ENCODE peak calls at places on chromosomes 6 and 20, in ten cellular contexts. V is astrocyte of the spinal cord; L is left lung; K is astrocyte of the cerebellum; O is CD8-positive, alpha-beta T cell; I is cardiac fibroblast; Z is GM23338; T is esophagus squamous epithelium; U is BJ; F is psoas muscle. H is an unnamed sample.

GRCh38 chr20:38043512-38044300 is 10.2 kb downstream of the RPRD1B start:
- DNase-seq in F (peak), I (peak), Z (no peak), O (no peak), T (no peak), K (peak), U (no peak), V (peak), L (no peak), H (no peak)

GRCh38 chr6:126550323-126550722 is 210.4 kb downstream of the CENPW start:
- DNase-seq in T (no peak), V (no peak), K (no peak), L (peak), Z (peak), F (no peak), I (no peak), O (no peak), U (no peak), H (no peak)

GRCh38 chr6:119052292-119052889 is 26.1 kb downstream of the FAM184A start:
- DNase-seq in L (no peak), I (no peak), V (no peak), T (no peak), U (no peak), F (no peak), Z (no peak), K (no peak), O (no peak), H (no peak)

GRCh38 chr6:35084511-35085203 is 56.5 kb downstream of the TCP11 start:
- DNase-seq in L (no peak), F (no peak), T (no peak), Z (no peak), I (no peak), V (no peak), U (no peak), K (no peak), O (peak), H (peak)

GRCh38 chr20:10965936-10966470 is 292.2 kb upstream of the JAG1 start:
- DNase-seq in F (no peak), K (no peak), V (no peak), Z (no peak), T (no peak), I (no peak), O (no peak), L (no peak), U (no peak), H (no peak)

GRCh38 chr20:5128886-5129285 is 2.1 kb downstream of the CDS2 start:
- DNase-seq in L (no peak), T (no peak), O (no peak), K (no peak), U (no peak), I (no peak), Z (no peak), V (no peak), F (no peak), H (no peak)

GRCh38 chr6:257031-257725 is 35.1 kb upstream of the DUSP22 start:
- DNase-seq in Z (peak), T (no peak), U (no peak), K (no peak), F (no peak), V (peak), O (no peak), L (no peak), I (peak), H (no peak)

GRCh38 chr20:13493143-13493542 is 145.6 kb downstream of the TASP1 start:
- DNase-seq in Z (peak), I (no peak), U (no peak), O (no peak), F (no peak), L (no peak), K (no peak), V (no peak), T (no peak), H (no peak)

GRCh38 chr20:8431538-8432434 is 299.7 kb downstream of the PLCB1 start:
- DNase-seq in V (no peak), Z (peak), O (no peak), U (no peak), K (no peak), T (no peak), F (peak), I (peak), L (no peak), H (no peak)

GRCh38 chr6:118356054-118356453 is 192.0 kb upstream of the PLN start:
- DNase-seq in V (peak), L (no peak), I (no peak), T (no peak), Z (no peak), U (peak), F (no peak), O (no peak), K (no peak), H (no peak)

GRCh38 chr6:57257911-57258541 is 35.9 kb upstream of the RAB23 start:
- DNase-seq in Z (peak), L (no peak), I (peak), V (peak), K (peak), F (no peak), T (no peak), O (no peak), U (peak), H (no peak)

GRCh38 chr6:109772961-109773431 is 81.9 kb downstream of the FIG4 start:
- DNase-seq in V (peak), L (peak), K (no peak), F (no peak), O (no peak), T (no peak), Z (no peak), I (peak), U (peak), H (no peak)

GRCh38 chr6:19465760-19466159 is 371.4 kb upstream of the ID4 start:
- DNase-seq in U (peak), Z (no peak), K (peak), L (no peak), T (no peak), V (peak), I (peak), O (no peak), F (no peak), H (no peak)

GRCh38 chr20:4152696-4153235 is 137.4 kb upstream of the RNF24 start:
- DNase-seq in T (no peak), O (no peak), I (peak), U (no peak), Z (no peak), F (no peak), L (no peak), V (peak), K (no peak), H (no peak)

GRCh38 chr6:144330588-144330987 is 45.5 kb downstream of the UTRN start:
- DNase-seq in I (no peak), F (no peak), Z (peak), K (no peak), T (no peak), L (no peak), U (no peak), V (no peak), O (no peak), H (no peak)

GRCh38 chr6:170290306-170291128 is at the start of gene DLL1:
- DNase-seq in F (peak), O (peak), T (no peak), V (peak), U (no peak), Z (peak), L (peak), K (no peak), I (peak), H (peak)

GRCh38 chr20:56181593-56181992 is 66.9 kb upstream of the MC3R start:
- DNase-seq in I (no peak), F (no peak), L (no peak), V (no peak), T (no peak), O (no peak), Z (no peak), U (no peak), K (no peak), H (no peak)

GRCh38 chr6:142485256-142485655 is 183.4 kb downstream of the ADGRG6 start:
- DNase-seq in V (peak), T (no peak), O (no peak), K (no peak), U (no peak), F (no peak), L (no peak), Z (no peak), I (peak), H (no peak)

GRCh38 chr6:4057036-4057435 is 21.9 kb downstream of the FAM217A start:
- DNase-seq in I (no peak), L (no peak), O (no peak), T (no peak), U (no peak), K (no peak), Z (no peak), F (no peak), V (no peak), H (no peak)

GRCh38 chr6:4055420-4056041 is 23.4 kb downstream of the FAM217A start:
- DNase-seq in L (no peak), V (peak), U (peak), I (peak), Z (no peak), T (no peak), F (no peak), O (no peak), K (peak), H (no peak)

GRCh38 chr6:4059115-4059777 is 19.7 kb downstream of the FAM217A start:
- DNase-seq in U (peak), K (peak), F (no peak), Z (no peak), L (no peak), T (no peak), V (peak), I (peak), O (peak), H (no peak)
- TF ChIP-seq CTCF in U (peak), K (peak), F (no peak), Z (no peak), L (no peak), T (no peak), V (peak), I (peak), O (peak), H (no peak)

GRCh38 chr20:50578778-50579165 is 68.6 kb downstream of the PTPN1 start:
- DNase-seq in I (no peak), V (no peak), K (no peak), L (no peak), F (no peak), U (no peak), Z (no peak), O (no peak), T (no peak), H (peak)
- H3K4me3 ChIP-seq in I (no peak), V (no peak), K (no peak), L (no peak), F (no peak), U (no peak), Z (no peak), O (no peak), T (no peak), H (no peak)

DNA sequence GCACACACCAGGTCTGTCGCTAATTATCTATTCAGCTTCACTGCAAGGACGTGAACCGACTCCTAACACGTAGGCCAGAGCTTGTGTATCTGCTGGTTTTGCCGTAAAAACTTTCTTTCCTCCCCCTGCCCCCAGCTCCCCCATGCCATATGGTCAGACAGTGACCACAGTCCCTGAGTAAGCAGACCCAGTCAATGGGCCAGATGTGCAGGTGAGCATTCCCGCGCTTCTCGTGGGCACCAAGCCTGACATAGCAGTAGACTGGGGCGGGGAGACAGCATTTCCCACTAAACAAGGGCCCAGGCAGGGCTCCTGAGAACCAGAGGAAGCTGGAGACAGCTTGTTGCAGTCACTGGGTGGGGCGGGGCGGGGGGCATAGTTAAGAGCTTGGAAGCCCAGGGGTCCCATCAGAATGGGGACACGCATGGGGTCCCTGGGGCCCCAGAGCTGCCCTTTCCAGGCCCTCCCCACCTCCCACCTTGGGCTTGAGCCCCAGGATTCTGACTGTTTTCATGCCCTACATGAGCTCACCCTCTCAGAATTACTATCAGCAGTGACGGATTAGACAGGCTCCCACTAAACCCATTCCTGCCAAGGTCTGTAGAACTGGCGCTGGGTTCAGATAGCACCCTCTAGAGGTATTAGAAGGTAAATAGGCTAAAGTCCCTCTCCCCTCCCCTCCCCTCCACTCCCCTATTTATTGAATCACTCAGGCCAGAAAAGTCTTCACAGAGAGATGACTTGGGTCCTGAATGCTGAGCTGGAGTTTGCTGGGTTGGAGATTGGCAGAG is 51.8 kb downstream of the CDH26 start:
- DNase-seq in T (no peak), O (no peak), V (no peak), L (no peak), I (no peak), U (no peak), K (no peak), Z (peak), F (no peak), H (peak)
- TF ChIP-seq CTCF in T (no peak), O (no peak), V (no peak), L (peak), I (no peak), U (peak), K (no peak), Z (peak), F (no peak), H (no peak)

GRCh38 chr6:108616973-108617372 is 56.3 kb downstream of the FOXO3 start:
- DNase-seq in Z (no peak), K (no peak), U (no peak), T (no peak), I (no peak), O (no peak), V (no peak), F (no peak), L (no peak), H (no peak)

GRCh38 chr6:108618623-108619152 is 58.0 kb downstream of the FOXO3 start:
- DNase-seq in F (no peak), V (no peak), L (no peak), Z (no peak), I (no peak), U (no peak), K (no peak), O (no peak), T (no peak), H (no peak)

GRCh38 chr6:108621117-108621516 is 60.4 kb downstream of the FOXO3 start:
- DNase-seq in U (peak), I (peak), O (no peak), Z (no peak), T (no peak), F (peak), K (peak), V (peak), L (no peak), H (no peak)

GRCh38 chr6:108616544-108616943 is 55.8 kb downstream of the FOXO3 start:
- DNase-seq in K (no peak), L (no peak), V (no peak), Z (no peak), O (no peak), T (no peak), I (peak), F (no peak), U (no peak), H (no peak)

GRCh38 chr6:108619431-108620197 is 58.9 kb downstream of the FOXO3 start:
- DNase-seq in K (no peak), L (no peak), V (peak), Z (no peak), O (no peak), F (no peak), T (no peak), I (peak), U (no peak), H (no peak)
- H3K4me3 ChIP-seq in K (no peak), L (no peak), V (no peak), Z (no peak), O (no peak), F (peak), T (no peak), I (no peak), U (no peak), H (no peak)

GRCh38 chr20:17227199-17227535 is 327 bp downstream of the PCSK2 start:
- DNase-seq in U (no peak), I (no peak), V (no peak), Z (no peak), T (no peak), L (peak), O (no peak), F (no peak), K (no peak), H (no peak)

GRCh38 chr20:17228624-17229061 is 1.8 kb downstream of the PCSK2 start:
- DNase-seq in I (no peak), Z (peak), F (no peak), O (no peak), K (no peak), T (no peak), V (no peak), U (no peak), L (peak), H (no peak)

GRCh38 chr20:17225891-17226409 is 890 bp upstream of the PCSK2 start:
- DNase-seq in T (no peak), Z (peak), F (no peak), I (no peak), V (no peak), L (peak), U (no peak), O (no peak), K (no peak), H (no peak)

GRCh38 chr20:17227669-17228623 is 1.1 kb downstream of the PCSK2 start:
- DNase-seq in V (no peak), O (no peak), T (no peak), L (peak), F (no peak), Z (peak), U (no peak), K (no peak), I (no peak), H (no peak)

GRCh38 chr20:17226410-17227198 is at the start of gene PCSK2:
- DNase-seq in K (peak), V (peak), F (peak), I (peak), U (no peak), T (no peak), Z (peak), O (no peak), L (peak), H (no peak)
- TF ChIP-seq CTCF in K (no peak), V (no peak), F (no peak), I (no peak), U (no peak), T (no peak), Z (no peak), O (no peak), L (no peak), H (no peak)

DNA sequence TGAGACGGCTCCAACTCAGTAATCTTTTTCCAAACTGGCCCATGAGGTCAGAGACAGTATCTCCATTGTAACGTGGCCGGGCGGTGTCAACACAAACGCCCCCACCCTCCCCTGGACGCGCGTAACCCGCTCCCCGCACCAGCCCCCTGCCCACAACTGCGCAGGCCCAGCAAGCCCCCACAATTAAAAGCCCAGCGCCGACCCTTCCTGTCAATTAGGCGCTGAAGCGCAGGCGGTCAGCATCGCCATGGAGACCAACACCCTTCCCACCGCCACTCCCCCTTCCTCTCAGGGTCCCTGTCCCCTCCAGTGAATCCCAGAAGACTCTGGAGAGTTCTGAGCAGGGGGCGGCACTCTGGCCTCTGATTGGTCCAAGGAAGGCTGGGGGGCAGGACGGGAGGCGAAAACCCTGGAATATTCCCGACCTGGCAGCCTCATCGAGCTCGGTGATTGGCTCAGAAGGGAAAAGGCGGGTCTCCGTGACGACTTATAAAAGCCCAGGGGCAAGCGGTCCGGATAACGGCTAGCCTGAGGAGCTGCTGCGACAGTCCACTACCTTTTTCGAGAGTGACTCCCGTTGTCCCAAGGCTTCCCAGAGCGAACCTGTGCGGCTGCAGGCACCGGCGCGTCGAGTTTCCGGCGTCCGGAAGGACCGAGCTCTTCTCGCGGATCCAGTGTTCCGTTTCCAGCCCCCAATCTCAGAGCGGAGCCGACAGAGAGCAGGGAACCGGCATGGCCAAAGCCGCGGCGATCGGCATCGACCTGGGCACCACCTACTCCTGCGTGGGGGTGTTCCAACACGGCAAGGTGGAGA is at the start of the genes HSPA1A and HSPA1L:
- DNase-seq in L (peak), K (peak), U (peak), T (peak), Z (peak), O (peak), F (peak), I (peak), V (peak), H (peak)
- H3K4me3 ChIP-seq in L (peak), K (peak), U (peak), T (peak), Z (peak), O (peak), F (peak), I (peak), V (peak), H (peak)

DNA sequence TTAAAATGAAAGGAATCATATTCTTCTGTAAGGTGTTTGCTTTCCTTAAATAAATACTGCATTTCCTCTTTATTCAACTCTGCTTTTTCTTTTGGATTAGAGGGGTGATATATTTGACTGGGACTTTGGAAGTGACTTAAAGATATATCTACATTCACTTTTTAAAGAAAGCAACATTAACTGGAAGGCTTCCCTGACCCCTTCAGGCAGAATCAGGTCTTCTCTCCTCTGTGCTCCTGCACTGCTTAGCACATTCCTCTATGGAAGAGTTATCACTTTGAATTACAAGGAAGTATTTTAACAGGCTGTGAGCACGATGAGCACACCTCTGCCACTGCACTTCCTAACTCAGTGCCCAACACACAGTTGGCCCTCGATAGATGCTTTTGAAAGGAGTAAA is 59.2 kb upstream of the POU3F2 start:
- DNase-seq in U (no peak), Z (peak), V (no peak), L (no peak), K (no peak), O (no peak), T (no peak), I (no peak), F (no peak), H (no peak)
- TF ChIP-seq CTCF in U (no peak), Z (peak), V (no peak), L (no peak), K (no peak), O (no peak), T (no peak), I (no peak), F (no peak), H (no peak)

GRCh38 chr20:26209171-26209941 is 512.7 kb upstream of the ZNF337 start:
- DNase-seq in F (peak), U (no peak), Z (peak), O (peak), K (no peak), I (peak), T (no peak), V (no peak), L (peak), H (no peak)
- H3K4me3 ChIP-seq in F (no peak), U (peak), Z (peak), O (peak), K (peak), I (no peak), T (peak), V (no peak), L (peak), H (no peak)